ENCODE peak calls at places on chromosomes 4 and X, in four cellular contexts. D is suprapubic skin, U is endodermal cell, E is right lobe of liver. K is an unnamed sample.

GRCh38 chrX:74924449-74925209 is 623 bp downstream of the NEXMIF start:
- DNase-seq in E (peak), U (peak), D (peak), K (no peak)

GRCh38 chrX:81489987-81490386 is 288.1 kb downstream of the SH3BGRL start:
- DNase-seq in D (no peak), E (no peak), U (no peak), K (no peak)

GRCh38 chrX:45806410-45807121 is 605.9 kb upstream of the DIPK2B start:
- DNase-seq in E (no peak), D (no peak), U (no peak), K (peak)

GRCh38 chr4:8229341-8229975 is 30.4 kb downstream of the SH3TC1 start:
- DNase-seq in U (no peak), D (no peak), E (peak), K (no peak)

GRCh38 chr4:70945046-70945445 is 42.9 kb downstream of the MOB1B start:
- DNase-seq in E (no peak), D (no peak), U (no peak), K (no peak)

GRCh38 chr4:44736900-44737299 is 10.5 kb upstream of the GNPDA2 start:
- DNase-seq in U (no peak), E (no peak), D (no peak), K (no peak)

GRCh38 chr4:81631958-81632439 is 160.3 kb upstream of the RASGEF1B start:
- DNase-seq in E (no peak), D (no peak), U (no peak), K (no peak)

GRCh38 chrX:154411322-154411980 is at the start of gene TAFAZZIN:
- DNase-seq in E (peak), U (peak), D (peak), K (no peak)

GRCh38 chrX:30971761-30972603 is 82.9 kb upstream of the TAB3 start:
- DNase-seq in E (no peak), D (no peak), U (peak), K (peak)

GRCh38 chrX:42920752-42921151 is 142.8 kb upstream of the PPP1R2C start:
- DNase-seq in D (no peak), E (no peak), U (no peak), K (no peak)

GRCh38 chr4:37561803-37562207 is 124.4 kb downstream of the RELL1 start:
- DNase-seq in D (no peak), E (no peak), U (no peak), K (no peak)

GRCh38 chr4:80036949-80037348 is 36.1 kb downstream of the ANTXR2 start:
- DNase-seq in E (no peak), U (no peak), D (no peak), K (peak)

GRCh38 chr4:93299116-93299515 is 529.4 kb upstream of the ATOH1 start:
- DNase-seq in U (no peak), D (no peak), E (no peak), K (no peak)

GRCh38 chr4:13126976-13127910 is 356.9 kb downstream of the RAB28 start:
- DNase-seq in E (no peak), D (no peak), U (no peak), K (no peak)

GRCh38 chr4:74320559-74321118 is 12.4 kb downstream of the EPGN start:
- DNase-seq in U (peak), D (no peak), E (no peak), K (peak)

GRCh38 chr4:147299205-147299604 is 181.7 kb upstream of the EDNRA start:
- DNase-seq in E (no peak), U (no peak), D (no peak), K (no peak)

GRCh38 chr4:6873792-6874461 is 35.7 kb upstream of the TBC1D14 start:
- DNase-seq in D (no peak), E (peak), U (peak), K (no peak)

GRCh38 chr4:186037692-186038658 is 31.0 kb upstream of the TLR3 start:
- DNase-seq in E (no peak), U (peak), D (no peak), K (peak)

DNA sequence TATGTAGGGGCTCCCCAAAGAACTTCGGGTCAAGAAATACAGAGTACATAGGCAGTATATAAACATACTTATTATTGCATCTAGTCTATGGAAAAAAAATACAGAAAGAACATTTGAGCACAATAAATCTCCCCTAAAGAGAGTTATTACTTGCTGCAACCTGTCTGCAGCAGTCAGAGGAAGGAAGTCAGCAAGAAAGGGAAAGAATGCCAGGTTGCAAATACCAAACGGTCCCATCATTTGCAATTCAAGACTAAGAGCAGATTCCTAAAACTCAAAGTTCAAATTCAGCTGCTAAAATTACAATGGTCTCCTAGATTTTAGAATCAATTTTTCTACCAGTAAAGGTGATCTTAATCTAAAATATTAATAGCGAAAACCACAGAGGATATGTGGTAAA is 236.2 kb upstream of the NUDT6 start:
- DNase-seq in E (no peak), U (no peak), D (no peak), K (no peak)
- H3K4me3 ChIP-seq in E (no peak), U (no peak), D (no peak), K (no peak)

GRCh38 chrX:77597090-77597489 is 149.9 kb downstream of the FGF16 start:
- DNase-seq in U (no peak), D (no peak), E (no peak), K (no peak)
- TF ChIP-seq CTCF in U (peak), D (no peak), E (peak), K (no peak)

GRCh38 chrX:117653396-117653795 is 463.2 kb downstream of the KLHL13 start:
- DNase-seq in E (no peak), U (no peak), D (no peak), K (no peak)
- H3K4me3 ChIP-seq in E (no peak), U (no peak), D (no peak), K (no peak)

DNA sequence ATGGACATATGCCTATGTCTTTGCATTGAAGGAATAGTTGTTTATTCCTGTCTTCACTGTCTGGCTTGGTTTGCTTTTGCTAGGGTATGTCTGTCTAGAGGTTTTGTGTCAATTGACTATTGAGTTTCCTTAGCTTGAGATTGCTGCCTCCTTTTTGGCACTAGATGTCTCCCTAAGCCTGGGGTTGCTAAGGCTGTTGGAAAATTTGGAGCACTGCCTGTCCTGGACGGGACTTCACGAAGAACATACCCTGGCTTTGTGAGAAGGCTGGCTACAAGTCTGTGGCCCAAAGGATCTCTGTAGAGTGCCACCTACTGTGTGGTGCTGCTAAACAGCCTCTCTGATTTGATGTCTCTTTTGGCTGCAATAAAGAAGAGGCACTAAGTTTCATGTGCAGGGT is 183.8 kb upstream of the NUDT10 start:
- DNase-seq in D (no peak), U (peak), E (no peak), K (no peak)
- TF ChIP-seq CTCF in D (no peak), U (peak), E (peak), K (no peak)

GRCh38 chrX:100645106-100645505 is 1.1 kb downstream of the SRPX2 start:
- DNase-seq in E (no peak), D (no peak), U (no peak), K (no peak)
- H3K4me3 ChIP-seq in E (no peak), D (peak), U (no peak), K (peak)

K was measured in HFF-Myc.